ENCODE peak calls at places on chromosomes 6 and 20, in nine cellular contexts. L is natural killer cell; F is astrocyte of the spinal cord; O is CD4-positive, alpha-beta T cell; X is choroid plexus epithelial cell; U is lower lobe of right lung; E is GM13976; Y is bronchial epithelial cell; K is coronary artery. M is an unnamed sample.

GRCh38 chr20:20010639-20011500 is 6.3 kb upstream of the NAA20 start:
- DNase-seq in L (no peak), F (peak), O (no peak), X (peak), U (no peak), E (no peak), Y (no peak), K (no peak), M (no peak)

GRCh38 chr6:143136647-143137046 is 76.0 kb downstream of the AIG1 start:
- DNase-seq in L (no peak), F (no peak), O (no peak), X (no peak), U (no peak), E (no peak), Y (no peak), K (no peak), M (no peak)

GRCh38 chr6:148934534-148934933 is 187.7 kb downstream of the UST start:
- DNase-seq in L (no peak), F (peak), O (no peak), X (peak), U (peak), E (no peak), Y (peak), K (no peak), M (peak)

GRCh38 chr6:83702749-83703148 is 6.2 kb downstream of the SNAP91 start:
- DNase-seq in L (no peak), F (no peak), O (no peak), X (no peak), U (no peak), E (no peak), Y (no peak), K (no peak), M (no peak)

GRCh38 chr6:48664850-48665249 is 553.9 kb upstream of the PTCHD4 start:
- DNase-seq in L (no peak), F (peak), O (no peak), X (no peak), U (no peak), E (no peak), Y (no peak), K (no peak), M (no peak)

GRCh38 chr6:4543596-4543995 is 232.6 kb upstream of the CDYL start:
- DNase-seq in L (no peak), F (no peak), O (no peak), X (peak), U (no peak), E (no peak), Y (no peak), K (no peak), M (no peak)

GRCh38 chr6:57324538-57324937 is 7.1 kb downstream of the PRIM2 start:
- DNase-seq in L (no peak), F (peak), O (no peak), X (peak), U (no peak), E (no peak), Y (peak), K (no peak), M (no peak)

GRCh38 chr6:134502614-134503541 is 185.0 kb upstream of the SGK1 start:
- DNase-seq in L (no peak), F (no peak), O (no peak), X (no peak), U (no peak), E (no peak), Y (peak), K (no peak), M (no peak)

GRCh38 chr6:157956171-157956730 is 25.4 kb upstream of the SYNJ2 start:
- DNase-seq in L (no peak), F (no peak), O (no peak), X (no peak), U (no peak), E (no peak), Y (no peak), K (no peak), M (no peak)

GRCh38 chr6:151160869-151161268 is 78.9 kb upstream of the AKAP12 start:
- DNase-seq in L (no peak), F (no peak), O (no peak), X (peak), U (peak), E (no peak), Y (peak), K (no peak), M (no peak)

GRCh38 chr20:47818466-47818865 is 33.2 kb upstream of the SULF2 start:
- DNase-seq in L (no peak), F (no peak), O (no peak), X (no peak), U (no peak), E (no peak), Y (no peak), K (no peak), M (no peak)

GRCh38 chr20:63172726-63173125 is 43.2 kb downstream of the YTHDF1 start:
- DNase-seq in L (no peak), F (no peak), O (no peak), X (no peak), U (no peak), E (no peak), Y (no peak), K (no peak), M (no peak)

GRCh38 chr6:156735751-156736150 is 41.4 kb upstream of the ARID1B start:
- DNase-seq in L (no peak), F (no peak), O (no peak), X (peak), U (no peak), E (no peak), Y (no peak), K (no peak), M (no peak)

GRCh38 chr6:168525114-168525513 is 84.1 kb downstream of the SMOC2 start:
- DNase-seq in L (no peak), F (no peak), O (no peak), X (no peak), U (no peak), E (no peak), Y (no peak), K (no peak), M (no peak)

GRCh38 chr6:163536770-163537169 is 122.3 kb downstream of the QKI start:
- DNase-seq in L (no peak), F (peak), O (no peak), X (peak), U (no peak), E (no peak), Y (no peak), K (no peak), M (no peak)

GRCh38 chr6:20652691-20653479 is 118.6 kb downstream of the CDKAL1 start:
- DNase-seq in L (no peak), F (peak), O (no peak), X (peak), U (no peak), E (no peak), Y (peak), K (no peak), M (no peak)

DNA sequence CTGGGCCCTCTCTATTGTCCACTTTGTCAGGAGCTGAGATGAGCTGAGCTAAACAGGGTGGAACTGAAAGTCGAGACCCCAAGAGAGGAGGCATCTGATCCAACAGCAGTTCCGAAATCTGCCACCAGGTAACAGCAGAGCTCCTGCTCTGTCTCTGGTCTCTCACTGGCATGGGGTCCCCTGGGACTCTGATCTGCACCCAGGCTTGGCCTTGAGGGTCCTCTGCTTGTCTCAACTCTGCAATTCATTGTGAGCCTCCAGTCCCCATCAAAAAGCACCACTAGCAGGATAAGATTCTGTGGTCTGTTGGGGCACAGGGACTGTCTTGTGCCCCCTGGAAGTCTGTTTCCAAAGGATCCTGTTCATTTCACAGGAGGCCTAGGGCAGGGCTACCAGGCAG is 62.5 kb upstream of the TOP1 start:
- DNase-seq in L (no peak), F (no peak), O (no peak), X (no peak), U (no peak), E (no peak), Y (no peak), K (no peak), M (no peak)
- TF ChIP-seq CTCF in L (no peak), F (peak), O (no peak), X (peak), U (no peak), E (no peak), Y (peak), K (no peak), M (no peak)

DNA sequence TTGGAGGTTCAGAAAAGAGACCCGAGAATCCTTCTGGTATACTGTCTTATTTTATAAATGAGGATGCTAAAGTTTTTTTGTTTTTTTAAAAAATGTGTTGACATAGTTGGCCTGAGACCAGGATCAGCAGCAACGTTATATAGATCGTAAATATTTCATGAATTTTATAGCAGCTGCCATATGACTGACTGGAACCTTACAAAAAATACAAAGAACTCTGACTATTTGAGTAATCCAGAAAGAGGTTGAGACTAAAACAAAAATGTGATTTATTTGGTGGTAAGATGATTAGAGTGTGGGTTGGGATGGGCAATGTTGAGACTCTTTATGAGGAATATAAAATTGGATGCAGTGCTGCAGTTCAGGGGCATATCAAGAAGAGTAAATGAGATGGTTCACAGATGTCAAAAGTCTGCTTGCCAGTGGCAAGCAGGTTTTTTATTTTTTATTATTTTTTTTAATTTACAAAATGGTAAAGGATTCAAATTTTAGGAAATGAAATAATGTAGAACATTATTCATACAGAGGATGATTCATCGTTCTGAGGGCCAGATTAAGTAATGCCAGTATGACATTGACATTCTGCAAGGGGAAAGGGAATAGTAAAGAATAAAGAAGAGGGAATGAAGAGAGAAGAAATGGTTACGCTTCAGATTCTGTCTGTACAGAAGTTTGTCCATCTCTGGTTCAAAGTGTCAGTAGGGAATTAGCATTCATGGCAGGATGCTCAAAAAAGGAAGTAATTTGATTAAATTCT is 58.5 kb downstream of the SCAF8 start:
- DNase-seq in L (no peak), F (no peak), O (no peak), X (peak), U (no peak), E (no peak), Y (peak), K (no peak), M (no peak)
- TF ChIP-seq CTCF in L (no peak), F (no peak), O (no peak), X (no peak), U (no peak), E (no peak), Y (no peak), K (no peak), M (no peak)

DNA sequence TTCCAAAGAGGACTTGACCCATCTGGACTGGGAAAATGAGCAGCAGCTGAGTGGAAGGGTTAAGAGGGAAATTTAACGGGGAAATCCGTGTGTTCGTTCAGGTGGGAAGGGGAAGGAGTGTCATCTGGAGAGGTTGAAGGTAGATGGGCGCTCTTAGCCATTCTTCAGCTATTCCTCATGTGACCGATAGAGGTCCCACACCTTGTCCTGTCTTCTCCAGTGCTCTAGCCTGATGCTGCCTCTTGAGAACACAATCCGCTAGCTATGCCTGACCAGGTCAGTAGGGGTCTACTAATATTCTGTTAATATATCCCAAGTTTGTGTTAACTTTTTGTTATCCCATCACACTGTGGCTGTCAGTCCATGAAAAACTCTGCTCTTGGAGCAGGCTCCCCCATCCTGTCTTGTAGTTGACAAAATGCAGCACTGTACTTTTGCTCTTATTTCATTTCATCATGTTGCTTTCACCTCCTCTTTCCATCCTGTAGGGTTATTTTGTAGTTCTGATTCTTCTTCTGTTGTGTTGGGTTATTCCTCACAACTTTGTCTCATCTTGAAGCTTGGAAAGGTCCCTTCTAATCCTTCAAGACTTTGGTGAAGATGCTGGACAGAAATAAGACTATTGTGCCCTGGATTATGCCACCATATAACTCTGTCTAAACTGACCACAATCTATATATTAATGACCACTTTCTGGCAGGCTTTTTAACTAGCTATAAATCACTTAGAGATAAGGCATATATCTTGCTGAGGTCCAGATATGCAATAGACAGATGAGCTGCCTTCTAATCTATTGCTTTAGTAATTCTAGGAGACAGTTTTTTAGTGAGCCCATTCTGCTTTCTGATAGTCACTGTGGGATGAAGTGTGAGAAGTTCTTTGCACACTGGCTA is 123.4 kb upstream of the SUPT3H start:
- DNase-seq in L (no peak), F (no peak), O (no peak), X (peak), U (no peak), E (no peak), Y (no peak), K (no peak), M (no peak)
- TF ChIP-seq CTCF in L (no peak), F (peak), O (no peak), X (peak), U (no peak), E (no peak), Y (no peak), K (no peak), M (no peak)

GRCh38 chr20:34213213-34213612 is 28.0 kb upstream of the ASIP start:
- DNase-seq in L (no peak), F (no peak), O (no peak), X (no peak), U (no peak), E (no peak), Y (no peak), K (no peak), M (no peak)
- TF ChIP-seq CTCF in L (no peak), F (no peak), O (no peak), X (no peak), U (no peak), E (no peak), Y (no peak), K (no peak), M (no peak)

GRCh38 chr6:29232725-29233124 is 62.0 kb downstream of the OR2J2 start:
- DNase-seq in L (no peak), F (no peak), O (no peak), X (no peak), U (no peak), E (no peak), Y (no peak), K (no peak), M (no peak)

GRCh38 chr6:29230666-29231065 is 60.0 kb downstream of the OR2J2 start:
- DNase-seq in L (no peak), F (no peak), O (no peak), X (no peak), U (no peak), E (no peak), Y (peak), K (no peak), M (no peak)

GRCh38 chr6:29227235-29227634 is 56.5 kb downstream of the OR2J2 start:
- DNase-seq in L (no peak), F (no peak), O (no peak), X (no peak), U (no peak), E (no peak), Y (no peak), K (no peak), M (no peak)
- TF ChIP-seq CTCF in L (no peak), F (no peak), O (no peak), X (no peak), U (no peak), E (no peak), Y (no peak), K (no peak), M (no peak)

GRCh38 chr6:79267128-79267527 is 32.6 kb upstream of the HMGN3 start:
- DNase-seq in L (no peak), F (no peak), O (no peak), X (no peak), U (no peak), E (no peak), Y (no peak), K (no peak), M (no peak)
- TF ChIP-seq CTCF in L (no peak), F (no peak), O (no peak), X (no peak), U (no peak), E (no peak), Y (no peak), K (no peak), M (no peak)